ENCODE peak calls at places on chromosomes 16 and 17, in eight cellular contexts. One of them, this sample, is unnamed.

GRCh38 chr17:63974594-63975192 is 2.0 kb upstream of the SCN4A start:
- DNase-seq in heart right ventricle: no peak
- DNase-seq in right atrium auricular region: no peak
- DNase-seq in foreskin keratinocyte: peak
- DNase-seq in iPS DF 6.9: no peak
- DNase-seq in transverse colon: no peak
- DNase-seq in A549: no peak
- DNase-seq in mammary epithelial cell: peak
- DNase-seq in this sample: no peak

GRCh38 chr16:29845656-29846055 is 17.4 kb downstream of the CDIPT start:
- DNase-seq in heart right ventricle: no peak
- DNase-seq in right atrium auricular region: no peak
- DNase-seq in foreskin keratinocyte: no peak
- DNase-seq in iPS DF 6.9: no peak
- DNase-seq in transverse colon: no peak
- DNase-seq in A549: no peak
- DNase-seq in mammary epithelial cell: no peak
- DNase-seq in this sample: no peak

GRCh38 chr17:17151055-17151454 is 55.1 kb downstream of the PLD6 start:
- DNase-seq in heart right ventricle: no peak
- DNase-seq in right atrium auricular region: no peak
- DNase-seq in foreskin keratinocyte: peak
- DNase-seq in iPS DF 6.9: no peak
- DNase-seq in transverse colon: no peak
- DNase-seq in A549: peak
- DNase-seq in mammary epithelial cell: peak
- DNase-seq in this sample: no peak

GRCh38 chr16:27972500-27972899 is 91.0 kb downstream of the GSG1L start:
- DNase-seq in heart right ventricle: no peak
- DNase-seq in right atrium auricular region: no peak
- DNase-seq in foreskin keratinocyte: no peak
- DNase-seq in iPS DF 6.9: peak
- DNase-seq in transverse colon: peak
- DNase-seq in A549: peak
- DNase-seq in mammary epithelial cell: peak
- DNase-seq in this sample: no peak

GRCh38 chr17:80861892-80862291 is 129.7 kb upstream of the CHMP6 start:
- DNase-seq in heart right ventricle: no peak
- DNase-seq in right atrium auricular region: no peak
- DNase-seq in foreskin keratinocyte: peak
- DNase-seq in iPS DF 6.9: no peak
- DNase-seq in transverse colon: peak
- DNase-seq in A549: peak
- DNase-seq in mammary epithelial cell: peak
- DNase-seq in this sample: peak

GRCh38 chr17:1490643-1491405 is 1.7 kb downstream of the MYO1C start:
- DNase-seq in heart right ventricle: peak
- DNase-seq in right atrium auricular region: peak
- DNase-seq in foreskin keratinocyte: no peak
- DNase-seq in iPS DF 6.9: no peak
- DNase-seq in transverse colon: peak
- DNase-seq in A549: peak
- DNase-seq in mammary epithelial cell: peak
- DNase-seq in this sample: no peak

GRCh38 chr17:10992097-10992496 is 154.2 kb upstream of the PIRT start:
- DNase-seq in heart right ventricle: peak
- DNase-seq in right atrium auricular region: no peak
- DNase-seq in foreskin keratinocyte: no peak
- DNase-seq in iPS DF 6.9: no peak
- DNase-seq in transverse colon: no peak
- DNase-seq in A549: no peak
- DNase-seq in mammary epithelial cell: no peak
- DNase-seq in this sample: no peak

GRCh38 chr16:74264806-74265205 is 31.8 kb upstream of the PSMD7 start:
- DNase-seq in heart right ventricle: no peak
- DNase-seq in right atrium auricular region: no peak
- DNase-seq in foreskin keratinocyte: no peak
- DNase-seq in iPS DF 6.9: no peak
- DNase-seq in transverse colon: no peak
- DNase-seq in A549: no peak
- DNase-seq in mammary epithelial cell: no peak
- DNase-seq in this sample: no peak

GRCh38 chr16:19415461-19415860 is 2.2 kb upstream of the TMC5 start:
- DNase-seq in heart right ventricle: no peak
- DNase-seq in right atrium auricular region: no peak
- DNase-seq in foreskin keratinocyte: no peak
- DNase-seq in iPS DF 6.9: no peak
- DNase-seq in transverse colon: peak
- DNase-seq in A549: no peak
- DNase-seq in mammary epithelial cell: no peak
- DNase-seq in this sample: no peak

GRCh38 chr17:81524063-81524864 is 3.9 kb upstream of the FSCN2 start:
- DNase-seq in heart right ventricle: peak
- DNase-seq in right atrium auricular region: no peak
- DNase-seq in foreskin keratinocyte: no peak
- DNase-seq in iPS DF 6.9: no peak
- DNase-seq in transverse colon: no peak
- DNase-seq in A549: no peak
- DNase-seq in mammary epithelial cell: no peak
- DNase-seq in this sample: no peak

GRCh38 chr16:78744796-78745464 is 645.5 kb downstream of the WWOX start:
- DNase-seq in heart right ventricle: no peak
- DNase-seq in right atrium auricular region: no peak
- DNase-seq in foreskin keratinocyte: no peak
- DNase-seq in iPS DF 6.9: no peak
- DNase-seq in transverse colon: no peak
- DNase-seq in A549: no peak
- DNase-seq in mammary epithelial cell: no peak
- DNase-seq in this sample: no peak

GRCh38 chr17:73612074-73612473 is 32.2 kb downstream of the SDK2 start:
- DNase-seq in heart right ventricle: no peak
- DNase-seq in right atrium auricular region: no peak
- DNase-seq in foreskin keratinocyte: no peak
- DNase-seq in iPS DF 6.9: no peak
- DNase-seq in transverse colon: no peak
- DNase-seq in A549: no peak
- DNase-seq in mammary epithelial cell: no peak
- DNase-seq in this sample: no peak

GRCh38 chr17:61361084-61361483 is 38.6 kb upstream of the TBX2 start:
- DNase-seq in heart right ventricle: no peak
- DNase-seq in right atrium auricular region: no peak
- DNase-seq in foreskin keratinocyte: peak
- DNase-seq in iPS DF 6.9: no peak
- DNase-seq in transverse colon: no peak
- DNase-seq in A549: no peak
- DNase-seq in mammary epithelial cell: peak
- DNase-seq in this sample: no peak

GRCh38 chr16:79810449-79811189 is 210.1 kb upstream of the MAF start:
- DNase-seq in heart right ventricle: no peak
- DNase-seq in right atrium auricular region: no peak
- DNase-seq in foreskin keratinocyte: peak
- DNase-seq in iPS DF 6.9: peak
- DNase-seq in transverse colon: no peak
- DNase-seq in A549: no peak
- DNase-seq in mammary epithelial cell: peak
- DNase-seq in this sample: no peak

GRCh38 chr16:90008708-90009145 is 10.5 kb downstream of the DBNDD1 start:
- DNase-seq in heart right ventricle: no peak
- DNase-seq in right atrium auricular region: no peak
- DNase-seq in foreskin keratinocyte: no peak
- DNase-seq in iPS DF 6.9: no peak
- DNase-seq in transverse colon: peak
- DNase-seq in A549: no peak
- DNase-seq in mammary epithelial cell: no peak
- DNase-seq in this sample: no peak

GRCh38 chr17:1714980-1715802 is 5.0 kb upstream of the TLCD2 start:
- DNase-seq in heart right ventricle: peak
- DNase-seq in right atrium auricular region: peak
- DNase-seq in foreskin keratinocyte: peak
- DNase-seq in iPS DF 6.9: no peak
- DNase-seq in transverse colon: peak
- DNase-seq in A549: peak
- DNase-seq in mammary epithelial cell: peak
- DNase-seq in this sample: peak

DNA sequence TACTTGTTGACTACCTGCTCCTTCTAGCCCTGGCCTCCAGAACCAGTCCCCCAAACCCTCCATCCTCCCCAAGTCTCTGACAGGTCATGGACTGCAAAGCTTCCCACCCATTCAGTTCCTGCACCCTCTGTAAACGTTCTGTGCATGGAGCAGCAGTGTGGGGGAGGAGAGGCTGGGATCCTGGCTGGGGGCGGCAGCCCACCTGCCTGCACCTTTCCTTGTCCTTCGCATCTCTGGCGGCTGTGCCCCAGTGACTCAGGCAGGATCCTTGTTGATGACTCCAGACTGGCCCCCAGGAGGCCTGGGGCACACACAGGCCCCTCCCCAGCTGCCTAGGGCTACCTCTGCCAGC is 1.6 kb upstream of the PKMYT1 start:
- DNase-seq in heart right ventricle: no peak
- DNase-seq in right atrium auricular region: no peak
- DNase-seq in foreskin keratinocyte: no peak
- DNase-seq in iPS DF 6.9: no peak
- DNase-seq in transverse colon: no peak
- DNase-seq in A549: no peak
- DNase-seq in mammary epithelial cell: no peak
- DNase-seq in this sample: no peak
- H3K27ac ChIP-seq in heart right ventricle: no peak
- H3K27ac ChIP-seq in right atrium auricular region: no peak
- H3K27ac ChIP-seq in foreskin keratinocyte: no peak
- H3K27ac ChIP-seq in iPS DF 6.9: peak
- H3K27ac ChIP-seq in transverse colon: no peak
- H3K27ac ChIP-seq in A549: no peak
- H3K27ac ChIP-seq in mammary epithelial cell: no peak
- H3K27ac ChIP-seq in this sample: no peak

GRCh38 chr17:49471769-49472168 is 23.3 kb upstream of the NGFR start:
- DNase-seq in heart right ventricle: no peak
- DNase-seq in right atrium auricular region: no peak
- DNase-seq in foreskin keratinocyte: no peak
- DNase-seq in iPS DF 6.9: no peak
- DNase-seq in transverse colon: no peak
- DNase-seq in A549: no peak
- DNase-seq in mammary epithelial cell: no peak
- DNase-seq in this sample: no peak
- H3K27ac ChIP-seq in heart right ventricle: no peak
- H3K27ac ChIP-seq in right atrium auricular region: peak
- H3K27ac ChIP-seq in foreskin keratinocyte: no peak
- H3K27ac ChIP-seq in iPS DF 6.9: no peak
- H3K27ac ChIP-seq in transverse colon: no peak
- H3K27ac ChIP-seq in A549: no peak
- H3K27ac ChIP-seq in mammary epithelial cell: no peak
- H3K27ac ChIP-seq in this sample: no peak

DNA sequence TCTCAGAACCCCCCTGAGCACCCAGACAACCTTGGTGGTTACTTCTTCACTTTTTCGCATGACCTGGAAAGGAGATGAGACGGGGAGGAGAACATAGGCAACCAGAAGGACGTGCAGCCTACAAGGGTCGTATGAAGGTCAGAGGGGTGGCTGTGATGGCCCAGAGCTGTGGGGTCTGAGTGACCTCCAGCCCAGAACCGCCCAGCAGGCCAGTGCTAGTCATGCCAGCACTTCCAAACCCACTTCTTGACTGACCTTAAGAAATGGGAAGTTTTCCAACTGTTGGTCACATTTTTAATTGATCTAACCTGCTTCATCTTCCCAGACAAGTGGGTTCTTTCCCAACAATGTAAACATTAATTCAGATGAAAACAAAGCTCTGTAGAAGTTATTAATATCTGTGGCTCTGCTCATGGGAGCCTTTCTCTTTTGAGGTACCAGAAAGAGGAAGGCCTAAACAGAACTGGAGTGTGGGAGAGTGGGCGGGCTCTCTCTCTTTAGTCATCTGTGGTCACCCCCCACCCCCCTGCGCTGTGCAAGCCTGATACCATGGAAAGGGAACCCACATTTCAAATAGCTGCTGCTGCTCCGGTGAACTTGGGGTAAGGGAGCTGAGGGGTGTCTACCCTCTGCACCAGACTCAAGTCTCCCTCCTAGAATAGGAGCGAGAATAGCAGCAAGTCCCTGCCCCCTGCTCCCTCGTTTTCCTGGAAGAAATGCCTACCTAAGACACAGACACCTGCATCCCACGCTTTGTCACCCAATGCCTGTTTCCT is 101.6 kb downstream of the RAB11FIP4 start:
- DNase-seq in heart right ventricle: no peak
- DNase-seq in right atrium auricular region: peak
- DNase-seq in foreskin keratinocyte: no peak
- DNase-seq in iPS DF 6.9: no peak
- DNase-seq in transverse colon: peak
- DNase-seq in A549: no peak
- DNase-seq in mammary epithelial cell: no peak
- DNase-seq in this sample: peak
- H3K27ac ChIP-seq in heart right ventricle: no peak
- H3K27ac ChIP-seq in right atrium auricular region: no peak
- H3K27ac ChIP-seq in foreskin keratinocyte: no peak
- H3K27ac ChIP-seq in iPS DF 6.9: no peak
- H3K27ac ChIP-seq in transverse colon: peak
- H3K27ac ChIP-seq in A549: no peak
- H3K27ac ChIP-seq in mammary epithelial cell: no peak
- H3K27ac ChIP-seq in this sample: no peak

DNA sequence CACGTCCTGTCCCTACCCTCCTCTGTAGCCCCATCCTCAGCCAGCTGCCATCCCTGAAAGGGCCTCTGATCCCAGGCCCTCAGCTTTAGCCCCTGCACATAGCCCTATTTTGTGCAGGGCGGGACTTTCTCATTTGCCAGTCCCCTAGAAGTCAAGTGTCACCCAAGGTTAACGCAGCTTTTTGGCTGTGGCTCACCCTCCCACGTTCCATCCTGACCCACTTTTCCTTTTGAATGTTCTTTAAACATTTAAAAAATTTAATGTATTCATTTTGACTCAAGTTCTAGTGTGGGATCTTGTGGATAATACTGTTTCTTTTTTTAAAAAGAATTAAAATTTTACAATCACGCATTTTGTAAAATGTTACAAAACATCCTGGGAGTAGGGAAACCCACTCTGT is 62.2 kb upstream of the LGALS9 start:
- DNase-seq in heart right ventricle: no peak
- DNase-seq in right atrium auricular region: no peak
- DNase-seq in foreskin keratinocyte: no peak
- DNase-seq in iPS DF 6.9: no peak
- DNase-seq in transverse colon: no peak
- DNase-seq in A549: no peak
- DNase-seq in mammary epithelial cell: no peak
- DNase-seq in this sample: no peak
- H3K27ac ChIP-seq in heart right ventricle: no peak
- H3K27ac ChIP-seq in right atrium auricular region: no peak
- H3K27ac ChIP-seq in foreskin keratinocyte: no peak
- H3K27ac ChIP-seq in iPS DF 6.9: no peak
- H3K27ac ChIP-seq in transverse colon: no peak
- H3K27ac ChIP-seq in A549: peak
- H3K27ac ChIP-seq in mammary epithelial cell: no peak
- H3K27ac ChIP-seq in this sample: peak

DNA sequence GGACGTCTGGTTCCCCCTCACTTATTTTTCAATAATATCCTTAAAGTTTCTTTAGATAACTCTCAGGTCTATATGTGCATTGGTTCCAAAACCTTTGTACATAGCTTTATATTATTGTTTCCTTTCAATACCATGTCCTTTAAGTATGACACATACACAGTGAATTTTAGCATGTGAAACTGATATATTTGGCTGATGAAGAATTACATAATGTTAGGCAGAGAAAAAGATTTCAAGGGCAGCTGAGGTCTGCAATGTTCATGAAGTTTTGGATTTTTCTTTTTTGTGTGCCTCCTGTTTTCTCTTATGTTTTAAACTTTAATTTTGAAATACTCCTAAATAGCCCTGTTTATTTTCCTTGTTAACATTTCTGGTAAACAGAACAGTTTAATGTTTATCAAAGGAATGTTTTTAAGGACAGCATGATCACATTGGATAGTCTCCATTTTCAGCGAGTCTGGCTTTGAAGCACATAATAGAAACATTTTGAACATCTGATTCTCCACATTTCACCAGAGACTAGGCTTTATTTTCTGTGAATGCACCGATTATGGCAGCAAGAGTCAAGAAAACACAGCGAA is 32.9 kb upstream of the FBXO47 start:
- DNase-seq in heart right ventricle: no peak
- DNase-seq in right atrium auricular region: no peak
- DNase-seq in foreskin keratinocyte: no peak
- DNase-seq in iPS DF 6.9: no peak
- DNase-seq in transverse colon: no peak
- DNase-seq in A549: no peak
- DNase-seq in mammary epithelial cell: no peak
- DNase-seq in this sample: no peak
- H3K27ac ChIP-seq in heart right ventricle: peak
- H3K27ac ChIP-seq in right atrium auricular region: peak
- H3K27ac ChIP-seq in foreskin keratinocyte: no peak
- H3K27ac ChIP-seq in iPS DF 6.9: no peak
- H3K27ac ChIP-seq in transverse colon: peak
- H3K27ac ChIP-seq in A549: no peak
- H3K27ac ChIP-seq in mammary epithelial cell: no peak
- H3K27ac ChIP-seq in this sample: no peak